ENCODE peak calls at places on chromosomes 4 and X, in six cellular contexts. S, F, T, I, E and L are unnamed samples.

GRCh38 chrX:131405497-131405896 is 116.4 kb upstream of the IGSF1 start:
- DNase-seq in S (no peak), F (no peak), T (no peak), I (no peak), E (peak; percentile 0), L (no peak)

GRCh38 chr4:84722720-84723119 is 139.8 kb downstream of the CDS1 start:
- DNase-seq in S (no peak), F (no peak), T (no peak), I (no peak), E (no peak), L (no peak)

GRCh38 chr4:1541449-1542225 is 135.4 kb upstream of the NKX1-1 start:
- DNase-seq in S (no peak), F (no peak), T (no peak), I (no peak), E (no peak), L (no peak)

GRCh38 chr4:122152699-122153328 is 683 bp downstream of the BLTP1 start:
- DNase-seq in S (peak; percentile 2), F (peak; percentile 50), T (peak; percentile 28), I (peak; percentile 41), E (peak; percentile 47), L (no peak)

GRCh38 chr4:113553082-113553481 is 208.5 kb downstream of the CAMK2D start:
- DNase-seq in S (no peak), F (no peak), T (no peak), I (no peak), E (no peak), L (no peak)

GRCh38 chrX:137742846-137743245 is 176.9 kb downstream of the ZIC3 start:
- DNase-seq in S (no peak), F (no peak), T (no peak), I (no peak), E (no peak), L (no peak)

GRCh38 chr4:55356991-55357461 is 11.0 kb downstream of the SRD5A3 start:
- DNase-seq in S (no peak), F (no peak), T (peak; percentile 13), I (no peak), E (peak; percentile 44), L (no peak)

GRCh38 chr4:84966382-84967291 is at the start of gene WDFY3:
- DNase-seq in S (no peak), F (peak; percentile 85), T (peak; percentile 89), I (peak; percentile 91), E (peak; percentile 91), L (no peak)

GRCh38 chrX:73758253-73758652 is 195.3 kb downstream of the CHIC1 start:
- DNase-seq in S (no peak), F (no peak), T (no peak), I (no peak), E (peak; percentile 51), L (no peak)

GRCh38 chrX:118271770-118272169 is 74.1 kb upstream of the WDR44 start:
- DNase-seq in S (no peak), F (peak; percentile 57), T (no peak), I (peak; percentile 58), E (no peak), L (no peak)

GRCh38 chr4:155885666-155886065 is 17.8 kb upstream of the TDO2 start:
- DNase-seq in S (no peak), F (no peak), T (no peak), I (no peak), E (no peak), L (no peak)

GRCh38 chrX:107861056-107861455 is 35.4 kb downstream of the MID2 start:
- DNase-seq in S (no peak), F (no peak), T (no peak), I (no peak), E (peak; percentile 11), L (no peak)

GRCh38 chr4:189834586-189834985 is 106.1 kb upstream of the FRG1 start:
- DNase-seq in S (no peak), F (no peak), T (no peak), I (no peak), E (no peak), L (no peak)

GRCh38 chrX:31228415-31228832 is 156.6 kb upstream of the FTHL17 start:
- DNase-seq in S (no peak), F (no peak), T (no peak), I (no peak), E (no peak), L (no peak)

GRCh38 chr4:124067031-124067430 is 645.5 kb downstream of the ANKRD50 start:
- DNase-seq in S (no peak), F (no peak), T (no peak), I (no peak), E (peak; percentile 13), L (no peak)

GRCh38 chr4:130632731-130633604 is 1537.0 kb downstream of the C4orf33 start:
- DNase-seq in S (no peak), F (no peak), T (no peak), I (no peak), E (peak; percentile 8), L (no peak)

GRCh38 chr4:148224476-148224875 is 217.7 kb downstream of the NR3C2 start:
- DNase-seq in S (no peak), F (no peak), T (no peak), I (no peak), E (no peak), L (no peak)

GRCh38 chr4:25031077-25031606 is 396 bp upstream of the LGI2 start:
- DNase-seq in S (no peak), F (no peak), T (no peak), I (peak; percentile 62), E (no peak), L (no peak)

GRCh38 chrX:69158166-69159040 is 6.8 kb downstream of the PJA1 start:
- DNase-seq in S (peak; percentile 11), F (peak; percentile 71), T (peak; percentile 64), I (peak; percentile 55), E (peak; percentile 71), L (no peak)

GRCh38 chrX:101390664-101391525 is at the start of gene RPL36A:
- DNase-seq in S (peak; percentile 64), F (peak; percentile 91), T (peak; percentile 86), I (peak; percentile 92), E (peak; percentile 94), L (peak; percentile 73)

GRCh38 chr4:146243141-146243882 is 29.0 kb downstream of the REELD1 start:
- DNase-seq in S (peak; percentile 24), F (peak; percentile 37), T (no peak), I (no peak), E (peak; percentile 56), L (no peak)

GRCh38 chr4:2793578-2793919 is 664 bp downstream of the SH3BP2 start:
- DNase-seq in S (no peak), F (peak; percentile 37), T (peak; percentile 56), I (no peak), E (peak; percentile 74), L (no peak)

GRCh38 chr4:101282076-101282844 is 65.1 kb downstream of the PPP3CA start:
- DNase-seq in S (no peak), F (no peak), T (no peak), I (no peak), E (no peak), L (no peak)

GRCh38 chr4:77931452-77932135 is 69.0 kb downstream of the MRPL1 start:
- DNase-seq in S (no peak), F (peak; percentile 88), T (no peak), I (no peak), E (peak; percentile 93), L (no peak)

GRCh38 chr4:155960522-155960921 is 6.9 kb upstream of the CTSO start:
- DNase-seq in S (no peak), F (no peak), T (no peak), I (no peak), E (peak; percentile 32), L (no peak)

GRCh38 chr4:136742330-136742729 is 790.0 kb downstream of the PCDH18 start:
- DNase-seq in S (no peak), F (no peak), T (no peak), I (no peak), E (peak; percentile 73), L (no peak)

GRCh38 chr4:89254847-89255246 is 52.8 kb downstream of the GPRIN3 start:
- DNase-seq in S (peak; percentile 35), F (peak; percentile 29), T (peak; percentile 14), I (peak; percentile 25), E (peak; percentile 42), L (peak; percentile 16)

GRCh38 chrX:1451251-1451675 is 1.4 kb downstream of the ASMTL start:
- DNase-seq in S (no peak), F (no peak), T (no peak), I (no peak), E (no peak), L (no peak)

GRCh38 chrX:7111518-7111917 is 36.0 kb upstream of the STS start:
- DNase-seq in S (no peak), F (no peak), T (no peak), I (no peak), E (no peak), L (no peak)

GRCh38 chrX:44842555-44843317 is 1.1 kb upstream of the DUSP21 start:
- DNase-seq in S (no peak), F (no peak), T (no peak), I (no peak), E (peak; percentile 10), L (no peak)

GRCh38 chrX:16771483-16772398 is 14.5 kb upstream of the TXLNG start:
- DNase-seq in S (no peak), F (peak; percentile 57), T (peak; percentile 3), I (peak; percentile 36), E (peak; percentile 86), L (no peak)

GRCh38 chrX:30364229-30364628 is 55.0 kb upstream of the NR0B1 start:
- DNase-seq in S (no peak), F (no peak), T (no peak), I (no peak), E (no peak), L (no peak)